ENCODE peak calls at places on chromosome 15, in seven cellular contexts. M is uterus, K is psoas muscle, D is astrocyte, Z is lung, I is spleen, R is A549. B is an unnamed sample. For H3K4me1, the result is how much of the 10 kb centered on the place peaks cover.

GRCh38 chr15:40925495-40925862 is 3.7 kb upstream of the DLL4 start:
- DNase-seq in D (no peak), I (no peak), K (no peak), M (no peak), R (no peak), Z (no peak), B (no peak)

GRCh38 chr15:83747718-83748110 is 93.8 kb downstream of the ADAMTSL3 start:
- DNase-seq in Z (no peak), R (no peak), I (no peak), M (no peak), D (no peak), K (no peak), B (no peak)

GRCh38 chr15:23561914-23562313 is 3.6 kb upstream of the MKRN3 start:
- DNase-seq in R (no peak), K (no peak), M (no peak), D (no peak), Z (no peak), I (no peak), B (no peak)

GRCh38 chr15:70308011-70308761 is 210.5 kb upstream of the TLE3 start:
- DNase-seq in K (no peak), I (no peak), D (no peak), M (no peak), R (peak), Z (no peak), B (no peak)

GRCh38 chr15:75454471-75455418 is 3.3 kb upstream of the SIN3A start:
- DNase-seq in I (peak), Z (no peak), R (no peak), K (peak), M (no peak), D (no peak), B (no peak)

GRCh38 chr15:83210619-83211018 is 3.0 kb upstream of the HDGFL3 start:
- DNase-seq in M (no peak), I (no peak), D (peak), Z (no peak), K (no peak), R (no peak), B (no peak)

GRCh38 chr15:98941595-98942255 is 65.9 kb downstream of the PGPEP1L start:
- DNase-seq in K (no peak), I (no peak), Z (no peak), D (no peak), M (no peak), R (peak), B (no peak)

GRCh38 chr15:94000603-94001002 is 230.8 kb upstream of the MCTP2 start:
- DNase-seq in Z (no peak), K (peak), M (no peak), D (no peak), I (no peak), R (no peak), B (no peak)

GRCh38 chr15:42616107-42616506 is 40.7 kb downstream of the STARD9 start:
- DNase-seq in M (no peak), Z (no peak), D (no peak), I (no peak), R (no peak), K (no peak), B (no peak)

GRCh38 chr15:101499863-101500713 is 10.6 kb upstream of the PCSK6 start:
- DNase-seq in D (no peak), M (no peak), R (no peak), I (peak), K (peak), Z (no peak), B (peak)

GRCh38 chr15:61243984-61244593 is 15.0 kb upstream of the RORA start:
- DNase-seq in Z (no peak), R (no peak), M (no peak), I (no peak), K (no peak), D (no peak), B (no peak)

GRCh38 chr15:76059320-76060097 is at the start of gene TMEM266:
- DNase-seq in I (peak), Z (no peak), R (peak), M (peak), D (peak), K (peak), B (peak)

GRCh38 chr15:66802087-66803001 is 100.3 kb downstream of the SMAD6 start:
- DNase-seq in R (no peak), Z (no peak), M (no peak), D (peak), K (no peak), I (no peak), B (no peak)

GRCh38 chr15:69749797-69750196 is 297.2 kb downstream of the RPLP1 start:
- DNase-seq in R (peak), Z (no peak), I (no peak), M (no peak), D (no peak), K (no peak), B (no peak)

GRCh38 chr15:90002428-90002844 is 1.3 kb downstream of the ZNF710 start:
- DNase-seq in R (peak), I (peak), D (peak), M (peak), K (peak), Z (peak), B (peak)

GRCh38 chr15:93001881-93002280 is 87.1 kb downstream of the RGMA start:
- DNase-seq in Z (no peak), M (no peak), I (no peak), D (no peak), K (no peak), R (peak), B (no peak)

GRCh38 chr15:31362886-31363285 is 36.3 kb downstream of the KLF13 start:
- DNase-seq in I (no peak), R (no peak), K (no peak), D (no peak), Z (no peak), M (no peak), B (no peak)

GRCh38 chr15:31365032-31365654 is 38.5 kb downstream of the KLF13 start:
- DNase-seq in D (no peak), Z (no peak), K (peak), R (no peak), M (no peak), I (peak), B (peak)

GRCh38 chr15:31366169-31366734 is 39.6 kb downstream of the KLF13 start:
- DNase-seq in R (no peak), M (peak), I (peak), D (no peak), K (peak), Z (no peak), B (peak)

GRCh38 chr15:31365655-31366127 is 39.1 kb downstream of the KLF13 start:
- DNase-seq in K (peak), M (peak), I (peak), D (peak), Z (peak), R (no peak), B (peak)

DNA sequence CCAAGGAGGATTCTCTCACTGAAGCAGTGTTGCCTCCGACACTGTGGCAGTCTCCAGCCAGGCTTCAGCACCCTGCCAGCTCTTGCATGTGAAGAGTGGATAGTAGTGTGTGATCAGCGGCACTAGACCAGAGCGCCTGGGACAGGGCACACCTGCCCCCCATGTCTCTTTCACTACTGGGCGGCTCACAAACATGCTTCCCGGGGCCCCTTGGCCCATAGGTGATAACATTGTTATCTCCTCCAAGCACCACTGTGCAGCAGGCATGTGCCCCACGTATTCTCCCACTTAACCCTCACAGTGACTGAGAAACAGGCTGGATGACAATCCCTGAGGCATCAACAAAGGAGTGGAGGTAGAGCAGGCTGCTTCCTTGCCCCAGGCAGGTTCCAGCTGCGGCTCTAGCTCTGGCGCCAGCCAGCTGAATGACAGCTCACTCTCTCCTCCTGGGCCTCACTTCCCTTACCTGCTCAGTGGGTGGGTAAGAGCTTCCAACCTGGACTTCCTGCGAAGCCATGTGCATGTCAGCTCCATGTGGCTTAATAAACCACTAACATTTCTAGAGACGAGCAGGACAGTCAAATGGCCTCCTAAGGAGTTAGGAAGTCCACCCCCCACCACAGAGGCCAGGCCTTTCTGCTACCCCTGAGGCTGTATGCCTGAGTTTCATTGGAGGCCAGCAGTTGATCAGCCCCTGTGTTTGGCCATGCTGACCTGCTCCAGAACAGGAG is 37.8 kb downstream of the KLF13 start:
- DNase-seq in Z (no peak), R (no peak), K (peak), I (peak), D (no peak), M (no peak), B (peak)
- H3K27ac ChIP-seq in Z (peak), R (no peak), K (peak), I (peak), D (no peak), M (peak), B (peak)

DNA sequence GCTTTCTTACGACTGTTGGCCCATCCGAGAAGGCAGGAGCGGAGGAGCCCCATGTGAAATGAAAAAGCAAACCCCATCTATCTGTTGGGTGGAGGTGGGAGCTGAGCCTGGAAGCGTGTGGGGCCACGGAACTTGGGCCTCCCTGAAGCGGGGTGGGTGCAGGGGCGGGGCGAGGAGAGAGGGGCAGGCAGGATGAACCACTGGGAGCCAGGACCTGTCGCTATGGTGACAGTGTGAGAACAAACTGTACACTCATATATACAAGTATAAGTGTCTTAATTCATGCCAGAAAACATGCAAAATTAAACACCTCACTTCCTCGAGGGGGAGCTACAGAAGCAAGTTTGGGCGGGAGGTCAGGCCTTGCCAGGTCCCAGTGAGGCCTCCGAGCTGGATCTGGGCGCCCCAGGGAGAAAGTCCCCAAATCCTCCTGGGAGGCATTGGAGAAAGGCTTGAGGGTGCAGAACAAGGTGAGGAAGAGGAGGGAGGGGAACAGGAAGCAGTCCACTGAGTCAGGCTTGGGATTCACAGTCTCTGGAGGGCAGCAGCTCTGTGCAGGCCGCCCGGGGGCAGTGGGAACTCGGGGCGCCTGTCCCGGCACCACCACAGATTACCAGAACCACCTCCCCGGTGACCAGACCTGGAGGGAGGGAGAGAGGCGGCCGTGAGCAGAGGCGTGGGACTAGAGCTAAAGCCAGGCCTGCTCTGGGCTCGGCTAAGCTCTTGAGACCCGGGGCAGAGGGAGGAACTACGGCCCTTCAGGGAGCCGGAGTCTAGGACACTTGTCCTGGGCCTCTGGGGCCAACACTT is 34.8 kb downstream of the RBPMS2 start:
- DNase-seq in M (peak), D (peak), Z (peak), I (no peak), K (no peak), R (peak), B (peak)
- TF ChIP-seq CTCF in M (peak), D (peak), Z (no peak), I (no peak), K (no peak), R (no peak), B (peak)

GRCh38 chr15:45869034-45869668 is 234.3 kb downstream of the SQOR start:
- DNase-seq in Z (no peak), K (no peak), R (no peak), D (no peak), M (no peak), I (no peak), B (no peak)
- H3K4me1 ChIP-seq in Z (under half), K (under half), R (under half), D (under half), M (under half), I (under half), B (under half)

DNA sequence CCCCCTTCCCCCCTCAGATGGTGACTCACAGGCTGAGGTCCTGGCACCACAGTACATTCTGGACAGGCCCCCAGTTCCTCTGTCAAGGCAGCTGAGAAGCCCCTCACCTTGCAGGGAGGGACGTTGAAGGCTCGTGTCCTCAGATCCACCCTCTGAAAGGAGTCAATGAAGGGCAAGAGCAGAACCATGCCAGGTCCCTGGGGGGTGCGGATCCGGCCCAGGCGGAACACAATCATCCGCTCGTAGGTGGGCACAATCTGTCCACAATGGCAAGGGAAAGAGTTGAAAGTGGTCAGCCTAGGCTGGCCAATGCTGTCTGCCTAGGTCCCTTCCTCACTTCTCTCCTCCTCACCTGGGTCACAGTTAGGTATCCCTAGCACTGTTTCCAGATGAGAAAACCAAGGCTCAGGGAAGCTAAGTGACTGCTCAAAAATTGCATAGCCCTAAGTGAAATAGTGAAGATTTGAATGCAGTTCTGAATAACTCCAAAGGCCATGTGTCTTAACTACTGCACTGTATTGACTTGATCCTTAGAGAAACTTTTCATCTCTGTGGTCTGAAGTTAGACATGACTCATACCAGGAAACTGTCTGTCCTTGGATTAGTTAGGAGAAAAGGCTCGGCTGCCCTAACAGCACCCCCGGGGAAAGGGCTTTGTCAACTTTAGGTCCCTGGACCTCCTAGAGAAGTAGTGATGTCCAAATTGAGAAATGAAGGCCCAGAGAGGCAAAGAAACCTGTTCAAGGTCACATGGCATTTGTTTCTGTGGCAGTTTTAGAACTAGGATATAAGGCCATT is 2.9 kb downstream of the STOML1 start:
- DNase-seq in I (no peak), M (no peak), D (peak), R (peak), Z (no peak), K (no peak), B (no peak)
- H3K27ac ChIP-seq in I (peak), M (peak), D (peak), R (peak), Z (peak), K (peak), B (peak)

GRCh38 chr15:91258436-91258779 is 158.4 kb downstream of the SV2B start:
- DNase-seq in M (no peak), K (no peak), I (no peak), D (no peak), R (peak), Z (no peak), B (no peak)
- TF ChIP-seq CTCF in M (no peak), K (no peak), I (no peak), D (no peak), R (no peak), Z (no peak), B (peak)

GRCh38 chr15:73934281-73934680 is 8.0 kb downstream of the LOXL1 start:
- DNase-seq in Z (no peak), K (peak), I (peak), D (no peak), M (no peak), R (no peak), B (no peak)
- H3K4me1 ChIP-seq in Z (under half), K (under half), I (under half), D (half or more), M (under half), R (under half), B (half or more)

B was measured in left ventricle myocardium inferior.